ENCODE peak calls at places on chromosomes 1 and 21, in ten cellular contexts. E is heart left ventricle; Y is OCI-LY7; A is body of pancreas; M is GM12891; T is nephron progenitor cell; N is anterior cingulate cortex; Z is T-helper 1 cell; B is naive thymus-derived CD4-positive, alpha-beta T cell; X is T follicular helper cell. C is an unnamed sample.

GRCh38 chr1:68231627-68232303 is 558 bp downstream of the WLS start:
- DNase-seq in X (no peak), T (peak), B (no peak), M (no peak), Z (no peak), N (peak), E (peak), A (peak), Y (no peak), C (peak)

GRCh38 chr1:18100493-18101063 is 7.0 kb upstream of the IGSF21 start:
- DNase-seq in N (peak), B (no peak), A (peak), E (peak), Z (peak), Y (peak), M (peak), T (peak), X (peak), C (peak)

GRCh38 chr1:184622136-184622823 is 132.4 kb downstream of the EDEM3 start:
- DNase-seq in M (no peak), X (no peak), T (peak), Y (no peak), Z (no peak), A (peak), N (no peak), B (no peak), E (peak), C (no peak)

GRCh38 chr1:168686666-168687065 is 42.3 kb downstream of the DPT start:
- DNase-seq in N (no peak), A (no peak), Y (no peak), T (no peak), Z (no peak), M (no peak), X (no peak), B (no peak), E (no peak), C (no peak)

GRCh38 chr21:44880762-44881585 is 7.5 kb upstream of the PTTG1IP start:
- DNase-seq in T (no peak), N (no peak), E (no peak), B (no peak), Z (peak), M (no peak), Y (peak), X (no peak), A (no peak), C (no peak)

GRCh38 chr1:202343652-202344349 is 2.1 kb upstream of the UBE2T start:
- DNase-seq in Z (peak), M (no peak), N (no peak), Y (peak), X (no peak), B (no peak), A (no peak), T (no peak), E (no peak), C (no peak)

GRCh38 chr1:158951956-158952355 is 20.6 kb downstream of the PYHIN1 start:
- DNase-seq in T (no peak), E (no peak), B (no peak), Z (no peak), A (no peak), X (no peak), N (no peak), Y (peak), M (peak), C (no peak)

GRCh38 chr1:26915204-26915842 is 1.5 kb upstream of the NR0B2 start:
- DNase-seq in X (no peak), E (peak), M (no peak), Z (no peak), Y (no peak), A (peak), N (no peak), T (no peak), B (no peak), C (no peak)

GRCh38 chr1:160354388-160354985 is 11.3 kb downstream of the NCSTN start:
- DNase-seq in M (no peak), X (no peak), A (no peak), E (no peak), Y (peak), Z (no peak), T (peak), N (no peak), B (peak), C (no peak)

GRCh38 chr1:176073524-176074157 is 133.4 kb downstream of the COP1 start:
- DNase-seq in X (no peak), A (peak), Z (peak), B (no peak), M (no peak), Y (peak), N (no peak), T (peak), E (peak), C (no peak)

GRCh38 chr21:27101533-27101932 is 134.6 kb upstream of the ADAMTS5 start:
- DNase-seq in Z (no peak), B (no peak), N (no peak), T (no peak), M (no peak), A (no peak), E (no peak), Y (no peak), X (no peak), C (no peak)

GRCh38 chr1:178634445-178634844 is 90.6 kb upstream of the RALGPS2 start:
- DNase-seq in T (no peak), X (no peak), Y (no peak), M (no peak), B (no peak), Z (no peak), E (peak), A (no peak), N (no peak), C (no peak)

GRCh38 chr21:25412090-25412489 is 195.2 kb downstream of the MRPL39 start:
- DNase-seq in X (no peak), Z (no peak), N (no peak), M (no peak), E (no peak), B (no peak), T (no peak), A (no peak), Y (no peak), C (no peak)

GRCh38 chr1:3690282-3691065 is 38.2 kb downstream of the TP73 start:
- DNase-seq in A (no peak), T (no peak), Y (no peak), X (no peak), N (no peak), M (no peak), B (no peak), E (no peak), Z (no peak), C (no peak)

GRCh38 chr1:67611841-67612240 is 73.2 kb upstream of the GADD45A start:
- DNase-seq in N (no peak), T (no peak), A (no peak), Y (no peak), M (no peak), X (no peak), Z (no peak), E (no peak), B (no peak), C (no peak)

C was measured in progenitor cell of endocrine pancreas.